ENCODE peak calls at places on chromosomes 4 and X, in nine cellular contexts. One of them, this sample, is unnamed.

GRCh38 chr4:128793859-128794667 is 15.4 kb upstream of the JADE1 start:
- DNase-seq in SK-N-SH: no peak
- DNase-seq in CD4-positive, alpha-beta T cell: no peak
- DNase-seq in upper lobe of right lung: no peak
- DNase-seq in testis: no peak
- DNase-seq in Panc1: no peak
- DNase-seq in GM23338: no peak
- DNase-seq in H9: no peak
- DNase-seq in cardiac muscle cell: peak; percentile 68
- DNase-seq in this sample: no peak

GRCh38 chr4:99180367-99181169 is 36.5 kb upstream of the ADH4 start:
- DNase-seq in SK-N-SH: no peak
- DNase-seq in CD4-positive, alpha-beta T cell: no peak
- DNase-seq in upper lobe of right lung: no peak
- DNase-seq in testis: no peak
- DNase-seq in Panc1: no peak
- DNase-seq in GM23338: no peak
- DNase-seq in H9: no peak
- DNase-seq in cardiac muscle cell: peak; percentile 78
- DNase-seq in this sample: no peak

GRCh38 chrX:149908308-149908707 is 21.1 kb upstream of the HSFX4 start:
- DNase-seq in SK-N-SH: no peak
- DNase-seq in CD4-positive, alpha-beta T cell: no peak
- DNase-seq in upper lobe of right lung: no peak
- DNase-seq in testis: no peak
- DNase-seq in Panc1: no peak
- DNase-seq in GM23338: no peak
- DNase-seq in H9: no peak
- DNase-seq in cardiac muscle cell: no peak
- DNase-seq in this sample: no peak

GRCh38 chr4:102343964-102344519 is 1.2 kb downstream of the SLC39A8 start:
- DNase-seq in SK-N-SH: no peak
- DNase-seq in CD4-positive, alpha-beta T cell: no peak
- DNase-seq in upper lobe of right lung: peak; percentile 90
- DNase-seq in testis: no peak
- DNase-seq in Panc1: no peak
- DNase-seq in GM23338: no peak
- DNase-seq in H9: no peak
- DNase-seq in cardiac muscle cell: no peak
- DNase-seq in this sample: peak; percentile 75

GRCh38 chr4:25182941-25183340 is 22.7 kb upstream of the SEPSECS start:
- DNase-seq in SK-N-SH: no peak
- DNase-seq in CD4-positive, alpha-beta T cell: no peak
- DNase-seq in upper lobe of right lung: no peak
- DNase-seq in testis: no peak
- DNase-seq in Panc1: no peak
- DNase-seq in GM23338: no peak
- DNase-seq in H9: no peak
- DNase-seq in cardiac muscle cell: no peak
- DNase-seq in this sample: no peak

GRCh38 chr4:150390531-150390910 is 191.4 kb upstream of the MAB21L2 start:
- DNase-seq in SK-N-SH: no peak
- DNase-seq in CD4-positive, alpha-beta T cell: no peak
- DNase-seq in upper lobe of right lung: no peak
- DNase-seq in testis: no peak
- DNase-seq in Panc1: no peak
- DNase-seq in GM23338: no peak
- DNase-seq in H9: no peak
- DNase-seq in cardiac muscle cell: no peak
- DNase-seq in this sample: no peak

GRCh38 chr4:21195682-21196081 is 495.4 kb downstream of the PACRGL start:
- DNase-seq in SK-N-SH: no peak
- DNase-seq in CD4-positive, alpha-beta T cell: no peak
- DNase-seq in upper lobe of right lung: no peak
- DNase-seq in testis: no peak
- DNase-seq in Panc1: no peak
- DNase-seq in GM23338: peak; percentile 17
- DNase-seq in H9: no peak
- DNase-seq in cardiac muscle cell: no peak
- DNase-seq in this sample: no peak

GRCh38 chr4:125780159-125780558 is 465.4 kb downstream of the FAT4 start:
- DNase-seq in SK-N-SH: no peak
- DNase-seq in CD4-positive, alpha-beta T cell: no peak
- DNase-seq in upper lobe of right lung: no peak
- DNase-seq in testis: no peak
- DNase-seq in Panc1: no peak
- DNase-seq in GM23338: no peak
- DNase-seq in H9: no peak
- DNase-seq in cardiac muscle cell: peak; percentile 39
- DNase-seq in this sample: no peak

GRCh38 chrX:2984342-2984741 is 22.0 kb upstream of the ARSH start:
- DNase-seq in SK-N-SH: no peak
- DNase-seq in CD4-positive, alpha-beta T cell: no peak
- DNase-seq in upper lobe of right lung: no peak
- DNase-seq in testis: no peak
- DNase-seq in Panc1: no peak
- DNase-seq in GM23338: peak; percentile 2
- DNase-seq in H9: no peak
- DNase-seq in cardiac muscle cell: no peak
- DNase-seq in this sample: no peak

GRCh38 chr4:167787231-167787630 is 305.1 kb upstream of the ANXA10 start:
- DNase-seq in SK-N-SH: no peak
- DNase-seq in CD4-positive, alpha-beta T cell: no peak
- DNase-seq in upper lobe of right lung: no peak
- DNase-seq in testis: no peak
- DNase-seq in Panc1: no peak
- DNase-seq in GM23338: no peak
- DNase-seq in H9: no peak
- DNase-seq in cardiac muscle cell: no peak
- DNase-seq in this sample: no peak

GRCh38 chrX:115713465-115713864 is 152.5 kb downstream of the PLS3 start:
- DNase-seq in SK-N-SH: no peak
- DNase-seq in CD4-positive, alpha-beta T cell: no peak
- DNase-seq in upper lobe of right lung: no peak
- DNase-seq in testis: no peak
- DNase-seq in Panc1: no peak
- DNase-seq in GM23338: no peak
- DNase-seq in H9: no peak
- DNase-seq in cardiac muscle cell: no peak
- DNase-seq in this sample: no peak

GRCh38 chr4:73614468-73614867 is 5.8 kb downstream of the RASSF6 start:
- DNase-seq in SK-N-SH: no peak
- DNase-seq in CD4-positive, alpha-beta T cell: no peak
- DNase-seq in upper lobe of right lung: no peak
- DNase-seq in testis: no peak
- DNase-seq in Panc1: no peak
- DNase-seq in GM23338: no peak
- DNase-seq in H9: no peak
- DNase-seq in cardiac muscle cell: no peak
- DNase-seq in this sample: no peak

GRCh38 chrX:352582-353314 is 34.0 kb downstream of the PPP2R3B start:
- DNase-seq in SK-N-SH: no peak
- DNase-seq in CD4-positive, alpha-beta T cell: no peak
- DNase-seq in upper lobe of right lung: peak; percentile 56
- DNase-seq in testis: no peak
- DNase-seq in Panc1: no peak
- DNase-seq in GM23338: no peak
- DNase-seq in H9: no peak
- DNase-seq in cardiac muscle cell: no peak
- DNase-seq in this sample: no peak

DNA sequence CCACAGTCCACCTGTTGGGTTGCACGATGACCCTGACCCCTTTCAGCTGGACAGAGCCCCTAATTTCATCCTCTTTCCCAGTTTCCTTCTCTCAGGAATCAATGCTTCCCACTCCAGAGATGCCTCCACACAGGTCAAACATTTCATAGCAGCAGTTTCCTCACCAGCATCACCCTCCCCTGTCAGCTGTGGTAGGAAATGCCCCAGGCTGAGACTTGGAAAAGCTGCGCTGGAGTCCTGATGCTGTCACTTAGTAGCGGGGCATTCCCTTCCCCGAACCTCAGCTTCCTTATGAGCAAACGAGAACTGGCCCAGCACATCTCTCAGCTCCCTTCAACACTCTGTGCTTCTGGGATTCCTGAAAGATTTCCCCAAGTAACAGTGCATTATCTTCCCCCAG is 2.6 kb downstream of the GJB1 start:
- DNase-seq in SK-N-SH: no peak
- DNase-seq in CD4-positive, alpha-beta T cell: no peak
- DNase-seq in upper lobe of right lung: no peak
- DNase-seq in testis: peak; percentile 30
- DNase-seq in Panc1: no peak
- DNase-seq in GM23338: peak; percentile 11
- DNase-seq in H9: no peak
- DNase-seq in cardiac muscle cell: peak; percentile 4
- DNase-seq in this sample: no peak
- H3K27ac ChIP-seq in SK-N-SH: no peak overlapping the region
- H3K27ac ChIP-seq in CD4-positive, alpha-beta T cell: no peak overlapping the region
- H3K27ac ChIP-seq in upper lobe of right lung: no peak overlapping the region
- H3K27ac ChIP-seq in testis: no peak overlapping the region
- H3K27ac ChIP-seq in Panc1: no peak overlapping the region
- H3K27ac ChIP-seq in GM23338: no peak overlapping the region
- H3K27ac ChIP-seq in H9: no peak overlapping the region
- H3K27ac ChIP-seq in cardiac muscle cell: no peak overlapping the region
- H3K27ac ChIP-seq in this sample: no peak overlapping the region

DNA sequence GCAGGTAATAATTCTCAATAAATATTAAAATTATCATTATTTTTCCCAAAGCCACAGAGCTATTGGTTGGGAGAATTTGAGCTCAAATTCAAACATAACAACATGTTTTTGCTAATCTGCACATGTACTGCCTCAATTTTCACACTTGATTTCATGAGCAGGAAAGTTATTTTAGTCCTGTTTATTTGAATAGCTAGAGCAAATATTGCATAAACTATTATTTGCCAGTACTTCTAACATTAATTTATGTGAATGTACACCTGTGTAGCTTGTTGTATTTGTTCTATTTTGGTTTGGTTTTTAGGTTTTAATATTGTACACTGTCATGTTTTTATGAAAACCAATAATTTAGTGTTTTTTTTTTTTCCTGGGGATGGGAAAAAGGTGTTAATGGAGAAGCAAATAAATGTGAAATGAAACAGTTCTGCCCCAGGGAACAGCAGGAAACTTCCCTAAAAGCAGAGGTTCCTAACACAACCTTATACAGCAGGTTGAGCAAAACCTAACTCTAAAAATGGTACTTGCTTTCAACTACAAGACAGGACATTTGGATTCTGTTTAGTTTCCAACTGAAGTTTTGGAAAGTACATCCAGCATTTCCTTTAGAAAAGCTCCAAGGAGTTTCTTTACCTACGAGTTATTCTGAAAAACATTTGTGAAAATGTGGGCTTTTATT is 99.4 kb downstream of the SYNPO2 start:
- DNase-seq in SK-N-SH: no peak
- DNase-seq in CD4-positive, alpha-beta T cell: no peak
- DNase-seq in upper lobe of right lung: no peak
- DNase-seq in testis: no peak
- DNase-seq in Panc1: no peak
- DNase-seq in GM23338: no peak
- DNase-seq in H9: no peak
- DNase-seq in cardiac muscle cell: no peak
- DNase-seq in this sample: no peak
- H3K27ac ChIP-seq in SK-N-SH: peak overlapping the region; percentile 70
- H3K27ac ChIP-seq in CD4-positive, alpha-beta T cell: no peak overlapping the region
- H3K27ac ChIP-seq in upper lobe of right lung: no peak overlapping the region
- H3K27ac ChIP-seq in testis: no peak overlapping the region
- H3K27ac ChIP-seq in Panc1: no peak overlapping the region
- H3K27ac ChIP-seq in GM23338: no peak overlapping the region
- H3K27ac ChIP-seq in H9: no peak overlapping the region
- H3K27ac ChIP-seq in cardiac muscle cell: no peak overlapping the region
- H3K27ac ChIP-seq in this sample: no peak overlapping the region

GRCh38 chr4:53365486-53366300 is at the start of gene SCFD2:
- DNase-seq in SK-N-SH: peak; percentile 94
- DNase-seq in CD4-positive, alpha-beta T cell: peak; percentile 87
- DNase-seq in upper lobe of right lung: peak; percentile 97
- DNase-seq in testis: peak; percentile 100
- DNase-seq in Panc1: peak; percentile 80
- DNase-seq in GM23338: peak; percentile 99
- DNase-seq in H9: peak; percentile 97
- DNase-seq in cardiac muscle cell: peak; percentile 99
- DNase-seq in this sample: peak; percentile 99

GRCh38 chr4:53364624-53365023 is 1.2 kb downstream of the SCFD2 start:
- DNase-seq in SK-N-SH: no peak
- DNase-seq in CD4-positive, alpha-beta T cell: no peak
- DNase-seq in upper lobe of right lung: no peak
- DNase-seq in testis: no peak
- DNase-seq in Panc1: no peak
- DNase-seq in GM23338: no peak
- DNase-seq in H9: no peak
- DNase-seq in cardiac muscle cell: no peak
- DNase-seq in this sample: no peak

GRCh38 chr4:53365121-53365485 is 758 bp downstream of the SCFD2 start:
- DNase-seq in SK-N-SH: peak; percentile 50
- DNase-seq in CD4-positive, alpha-beta T cell: no peak
- DNase-seq in upper lobe of right lung: no peak
- DNase-seq in testis: no peak
- DNase-seq in Panc1: no peak
- DNase-seq in GM23338: peak; percentile 19
- DNase-seq in H9: peak; percentile 29
- DNase-seq in cardiac muscle cell: peak; percentile 31
- DNase-seq in this sample: peak; percentile 70

GRCh38 chr4:53362093-53362492 is 3.8 kb downstream of the SCFD2 start:
- DNase-seq in SK-N-SH: no peak
- DNase-seq in CD4-positive, alpha-beta T cell: no peak
- DNase-seq in upper lobe of right lung: no peak
- DNase-seq in testis: no peak
- DNase-seq in Panc1: no peak
- DNase-seq in GM23338: no peak
- DNase-seq in H9: no peak
- DNase-seq in cardiac muscle cell: no peak
- DNase-seq in this sample: no peak

DNA sequence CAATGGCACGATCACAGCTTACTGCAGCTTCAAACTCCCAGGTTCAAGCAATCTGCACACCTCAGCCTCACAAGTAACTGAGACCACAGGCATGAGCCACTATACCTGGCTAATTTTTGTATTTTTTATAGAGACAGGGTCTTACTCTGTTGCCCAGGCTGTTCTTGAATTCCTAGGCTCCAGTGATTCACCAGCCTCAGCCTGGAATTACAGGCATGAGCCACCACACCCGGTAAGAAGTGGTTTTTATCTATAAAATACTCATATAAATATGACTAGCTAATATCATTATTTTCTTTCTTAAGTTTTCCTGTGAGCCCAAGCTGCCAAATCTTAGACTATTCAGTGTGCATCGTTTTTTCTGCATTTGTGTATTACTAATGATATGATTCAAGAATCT is 4.4 kb downstream of the SCFD2 start:
- DNase-seq in SK-N-SH: no peak
- DNase-seq in CD4-positive, alpha-beta T cell: no peak
- DNase-seq in upper lobe of right lung: no peak
- DNase-seq in testis: no peak
- DNase-seq in Panc1: no peak
- DNase-seq in GM23338: no peak
- DNase-seq in H9: no peak
- DNase-seq in cardiac muscle cell: peak; percentile 21
- DNase-seq in this sample: no peak
- H3K27ac ChIP-seq in SK-N-SH: no peak overlapping the region
- H3K27ac ChIP-seq in CD4-positive, alpha-beta T cell: no peak overlapping the region
- H3K27ac ChIP-seq in upper lobe of right lung: no peak overlapping the region
- H3K27ac ChIP-seq in testis: no peak overlapping the region
- H3K27ac ChIP-seq in Panc1: no peak overlapping the region
- H3K27ac ChIP-seq in GM23338: no peak overlapping the region
- H3K27ac ChIP-seq in H9: no peak overlapping the region
- H3K27ac ChIP-seq in cardiac muscle cell: no peak overlapping the region
- H3K27ac ChIP-seq in this sample: no peak overlapping the region

GRCh38 chr4:157655101-157655818 is 434.7 kb downstream of the GRIA2 start:
- DNase-seq in SK-N-SH: no peak
- DNase-seq in CD4-positive, alpha-beta T cell: no peak
- DNase-seq in upper lobe of right lung: no peak
- DNase-seq in testis: no peak
- DNase-seq in Panc1: no peak
- DNase-seq in GM23338: peak; percentile 8
- DNase-seq in H9: no peak
- DNase-seq in cardiac muscle cell: no peak
- DNase-seq in this sample: no peak
- H3K27ac ChIP-seq in SK-N-SH: no peak overlapping the region
- H3K27ac ChIP-seq in CD4-positive, alpha-beta T cell: no peak overlapping the region
- H3K27ac ChIP-seq in upper lobe of right lung: no peak overlapping the region
- H3K27ac ChIP-seq in testis: no peak overlapping the region
- H3K27ac ChIP-seq in Panc1: no peak overlapping the region
- H3K27ac ChIP-seq in GM23338: no peak overlapping the region
- H3K27ac ChIP-seq in H9: no peak overlapping the region
- H3K27ac ChIP-seq in cardiac muscle cell: no peak overlapping the region
- H3K27ac ChIP-seq in this sample: no peak overlapping the region